ENCODE peak calls at places on chromosomes 13 and 19, in four cellular contexts. U, L, S and K are unnamed samples.

GRCh38 chr13:75798353-75799245 is 162.5 kb downstream of the LMO7 start:
- DNase-seq in U (no peak), L (peak), S (no peak), K (no peak)

GRCh38 chr13:27151798-27152599 is 19.6 kb downstream of the USP12 start:
- DNase-seq in U (no peak), L (no peak), S (no peak), K (peak)

GRCh38 chr13:84951128-84951527 is 848.1 kb downstream of the SLITRK6 start:
- DNase-seq in U (no peak), L (no peak), S (no peak), K (no peak)

GRCh38 chr19:45876411-45877197 is 9.3 kb downstream of the IRF2BP1 start:
- DNase-seq in U (peak), L (no peak), S (peak), K (peak)

GRCh38 chr19:19937403-19937802 is 36.7 kb downstream of the ZNF93 start:
- DNase-seq in U (no peak), L (no peak), S (no peak), K (no peak)

GRCh38 chr13:47306991-47307390 is 410.1 kb upstream of the HTR2A start:
- DNase-seq in U (no peak), L (no peak), S (no peak), K (no peak)

GRCh38 chr13:33355470-33355869 is 69.9 kb upstream of the STARD13 start:
- DNase-seq in U (no peak), L (no peak), S (no peak), K (no peak)

GRCh38 chr19:39413903-39414608 is 1.6 kb downstream of the PLEKHG2 start:
- DNase-seq in U (no peak), L (peak), S (peak), K (peak)

GRCh38 chr13:31409678-31410356 is 210.0 kb downstream of the B3GLCT start:
- DNase-seq in U (no peak), L (no peak), S (no peak), K (no peak)

GRCh38 chr13:98442391-98443230 is 134.3 kb downstream of the STK24 start:
- DNase-seq in U (no peak), L (no peak), S (no peak), K (no peak)

GRCh38 chr13:94710881-94711560 is 1.3 kb downstream of the SOX21 start:
- DNase-seq in U (peak), L (peak), S (peak), K (no peak)

GRCh38 chr13:26254583-26255102 is 714 bp downstream of the CDK8 start:
- DNase-seq in U (peak), L (peak), S (peak), K (peak)

GRCh38 chr13:34039678-34040077 is 221.7 kb downstream of the RFC3 start:
- DNase-seq in U (no peak), L (no peak), S (no peak), K (no peak)

GRCh38 chr13:111480976-111481375 is 160.5 kb downstream of the TEX29 start:
- DNase-seq in U (no peak), L (no peak), S (no peak), K (no peak)

GRCh38 chr13:24203726-24204295 is 43.3 kb downstream of the SPATA13 start:
- DNase-seq in U (no peak), L (no peak), S (no peak), K (no peak)

GRCh38 chr19:49119411-49120324 is at the start of gene PPFIA3:
- DNase-seq in U (peak), L (peak), S (peak), K (no peak)

GRCh38 chr13:112158961-112159360 is 92.0 kb downstream of the SOX1 start:
- DNase-seq in U (no peak), L (no peak), S (no peak), K (no peak)

GRCh38 chr13:47117268-47117667 is 220.4 kb upstream of the HTR2A start:
- DNase-seq in U (no peak), L (no peak), S (peak), K (no peak)

GRCh38 chr13:87398047-87398446 is 273.1 kb upstream of the SLITRK5 start:
- DNase-seq in U (no peak), L (no peak), S (no peak), K (no peak)

GRCh38 chr19:38774181-38774950 is 1.0 kb upstream of the LGALS7 start:
- DNase-seq in U (no peak), L (no peak), S (no peak), K (no peak)

GRCh38 chr19:14089412-14089661 is 1.2 kb downstream of the SAMD1 start:
- DNase-seq in U (no peak), L (peak), S (no peak), K (no peak)

GRCh38 chr13:48491423-48492122 is 41.3 kb downstream of the RCBTB2 start:
- DNase-seq in U (no peak), L (no peak), S (no peak), K (no peak)

GRCh38 chr19:55519461-55520311 is 17.2 kb downstream of the SBK2 start:
- DNase-seq in U (no peak), L (peak), S (no peak), K (peak)

GRCh38 chr19:37979547-37980082 is 72.6 kb downstream of the SIPA1L3 start:
- DNase-seq in U (no peak), L (no peak), S (no peak), K (peak)

GRCh38 chr13:29594310-29594709 is 1.2 kb downstream of the SLC7A1 start:
- DNase-seq in U (no peak), L (peak), S (peak), K (peak)

GRCh38 chr13:113862191-113862765 is 1.6 kb downstream of the GAS6 start:
- DNase-seq in U (no peak), L (no peak), S (no peak), K (no peak)

GRCh38 chr19:16033721-16034120 is 42.6 kb upstream of the TPM4 start:
- DNase-seq in U (no peak), L (no peak), S (no peak), K (no peak)

GRCh38 chr13:52412128-52412527 is 6.2 kb upstream of the THSD1 start:
- DNase-seq in U (no peak), L (no peak), S (no peak), K (no peak)

GRCh38 chr19:43586346-43586745 is 9.6 kb downstream of the IRGQ start:
- DNase-seq in U (no peak), L (no peak), S (no peak), K (no peak)

GRCh38 chr19:6738726-6739389 is 622 bp upstream of the TRIP10 start:
- DNase-seq in U (peak), L (no peak), S (no peak), K (no peak)

GRCh38 chr19:7115721-7116120 is 46.2 kb downstream of the ZNF557 start:
- DNase-seq in U (no peak), L (no peak), S (no peak), K (no peak)

GRCh38 chr13:59533561-59534337 is 630.0 kb downstream of the DIAPH3 start:
- DNase-seq in U (no peak), L (peak), S (no peak), K (peak)

GRCh38 chr13:29861694-29862110 is 11.3 kb upstream of the UBL3 start:
- DNase-seq in U (no peak), L (peak), S (no peak), K (peak)

GRCh38 chr19:35534803-35535480 is 1.7 kb downstream of the GAPDHS start:
- DNase-seq in U (no peak), L (no peak), S (no peak), K (no peak)

GRCh38 chr19:37817180-37817911 is 38.0 kb upstream of the ZNF573 start:
- DNase-seq in U (peak), L (no peak), S (no peak), K (no peak)

DNA sequence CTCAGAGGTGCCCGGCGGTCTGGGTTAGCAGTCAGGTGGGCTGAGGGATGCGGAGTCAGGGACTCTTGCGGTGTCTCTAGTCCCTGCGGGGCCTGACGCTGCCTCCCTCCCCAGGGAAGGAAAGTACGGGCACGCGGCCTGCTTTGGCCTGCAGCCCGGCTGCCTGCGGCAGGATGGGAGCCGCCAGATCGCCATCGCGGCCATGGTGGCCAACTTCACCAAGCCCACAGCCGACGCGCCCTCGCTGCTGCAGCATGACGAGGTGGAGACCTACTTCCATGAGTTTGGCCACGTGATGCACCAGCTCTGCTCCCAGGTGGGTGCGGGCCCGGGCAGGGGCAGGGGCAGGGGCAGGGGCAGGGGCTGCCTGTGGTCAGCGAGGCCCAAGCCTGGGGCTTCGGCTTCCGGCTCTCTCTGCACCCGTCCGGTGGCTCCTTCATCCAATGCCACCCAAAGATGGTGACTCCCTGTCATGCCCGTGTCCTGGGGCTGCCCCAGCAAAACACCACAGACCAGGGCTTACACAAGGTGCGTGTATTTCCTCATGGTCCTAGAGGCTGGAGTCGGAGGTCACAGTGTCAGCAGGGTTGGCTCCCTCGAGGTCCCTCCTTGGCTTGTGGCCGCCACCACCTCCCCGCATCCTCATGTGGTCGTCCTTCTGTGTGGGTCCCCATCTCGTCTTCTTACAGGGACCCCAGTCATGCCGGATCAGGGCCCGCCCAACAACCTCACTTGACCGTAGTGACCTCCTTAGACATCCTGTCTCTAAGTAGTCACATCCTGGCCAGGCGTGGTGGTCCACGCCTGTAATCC is 11.3 kb upstream of the ZNF554 start:
- DNase-seq in U (no peak), L (no peak), S (no peak), K (no peak)
- TF ChIP-seq NR3C1 in U (no peak), L (no peak), S (no peak), K (no peak)

GRCh38 chr13:109859216-109859835 is 72.9 kb upstream of the IRS2 start:
- DNase-seq in U (no peak), L (no peak), S (no peak), K (no peak)
- TF ChIP-seq NR3C1 in U (no peak), L (no peak), S (no peak), K (no peak)

GRCh38 chr13:100646030-100646673 is 28.4 kb downstream of the TMTC4 start:
- DNase-seq in U (peak), L (peak), S (peak), K (peak)
- TF ChIP-seq NR3C1 in U (no peak), L (no peak), S (no peak), K (no peak)

DNA sequence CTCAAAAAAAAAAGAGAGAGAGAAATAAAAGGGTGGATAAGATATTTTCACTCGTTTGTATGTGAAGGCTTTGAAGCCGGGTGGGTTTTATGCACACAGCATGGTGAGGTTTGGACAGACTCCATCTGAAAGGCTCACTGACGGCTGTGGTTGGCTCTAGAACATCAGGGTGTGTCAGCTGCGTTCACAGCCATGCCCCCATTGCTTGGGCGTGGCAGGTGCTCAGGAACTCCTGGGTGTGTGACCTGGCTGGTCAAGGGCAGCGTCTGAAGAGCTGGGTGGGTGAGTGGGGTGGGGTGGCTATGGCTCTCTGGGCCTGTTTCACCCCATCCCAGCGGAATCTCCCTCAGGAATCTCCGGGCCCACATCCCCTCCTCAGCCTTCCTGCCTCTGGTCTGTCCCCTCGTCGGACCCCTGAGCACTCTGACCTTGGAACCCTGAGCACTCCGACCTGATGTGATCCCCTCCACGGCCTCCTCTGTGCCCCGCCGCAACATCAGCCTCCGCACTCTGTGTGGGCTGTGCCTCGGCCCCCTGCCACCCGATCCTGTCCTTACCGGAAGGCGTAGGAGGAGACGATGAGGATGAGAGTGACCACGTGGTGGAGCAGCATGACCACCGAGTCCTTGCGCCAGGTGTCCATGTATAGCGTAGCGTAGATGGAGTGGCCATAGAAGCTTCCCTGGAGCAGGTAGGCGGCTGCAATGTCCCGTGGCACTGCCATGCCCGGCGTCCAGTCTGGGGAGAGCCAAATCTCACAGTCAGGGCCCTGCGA is 12.2 kb downstream of the CERS1 start:
- DNase-seq in U (no peak), L (no peak), S (peak), K (no peak)
- TF ChIP-seq NR3C1 in U (no peak), L (no peak), S (no peak), K (no peak)

DNA sequence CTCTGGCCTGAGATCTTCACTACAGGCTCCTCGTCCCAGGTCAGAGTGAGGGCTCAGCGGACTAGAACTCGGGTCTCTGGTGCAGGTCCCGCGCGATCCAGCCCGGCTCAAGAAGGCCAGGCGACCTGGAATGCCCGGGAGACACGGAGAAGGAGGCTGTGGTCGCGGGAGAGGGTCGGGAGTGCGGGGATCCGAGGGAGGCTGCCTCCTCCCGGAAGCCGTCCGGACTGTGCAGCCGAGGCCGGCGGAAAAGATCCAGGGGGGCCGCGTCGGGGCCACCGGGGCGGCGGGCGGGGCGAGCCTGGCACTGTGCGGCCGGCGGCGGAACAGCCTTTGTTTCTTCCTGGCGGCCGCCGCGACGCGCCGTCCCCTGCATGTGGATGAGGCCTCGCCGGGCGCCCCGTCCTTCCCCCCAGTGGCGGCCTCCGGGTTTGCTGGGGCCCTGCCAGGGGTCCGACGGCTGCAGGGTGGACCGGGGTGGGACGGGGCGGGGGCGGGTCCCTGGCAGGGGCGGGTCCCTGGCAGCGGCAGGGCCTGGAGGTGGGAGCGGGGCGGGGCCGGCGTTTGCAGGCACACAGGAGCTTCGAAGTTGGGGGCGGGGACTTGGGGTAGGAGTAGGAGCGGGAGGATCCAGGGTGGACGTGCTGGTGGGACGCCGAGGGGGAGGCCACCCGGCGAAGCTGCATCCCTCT is 1.0 kb upstream of the SLC7A10 start:
- DNase-seq in U (peak), L (peak), S (no peak), K (no peak)
- TF ChIP-seq NR3C1 in U (no peak), L (no peak), S (no peak), K (no peak)

DNA sequence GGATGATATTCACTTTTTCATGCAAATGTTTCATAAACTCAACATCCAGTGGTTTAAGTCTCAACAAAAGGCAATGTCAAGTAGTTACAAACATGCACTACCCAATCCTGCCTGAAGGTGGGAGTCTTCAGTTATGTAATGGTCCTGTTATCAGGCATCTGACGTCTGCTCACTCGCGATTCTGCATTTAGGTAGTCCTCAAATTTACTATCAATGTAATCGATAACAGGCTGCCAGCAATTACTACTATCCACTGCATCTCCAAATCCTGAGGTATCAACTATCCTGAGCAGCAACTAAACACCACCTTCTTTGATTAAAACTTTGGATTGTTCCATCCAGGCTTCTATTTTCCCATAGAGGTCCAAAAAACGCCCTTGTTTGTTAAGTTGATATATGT is 51.2 kb downstream of the NLRP12 start:
- DNase-seq in U (peak), L (peak), S (peak), K (peak)
- TF ChIP-seq NR3C1 in U (no peak), L (no peak), S (no peak), K (no peak)

GRCh38 chr13:110312669-110313031 is 5.6 kb downstream of the COL4A2 start:
- DNase-seq in U (no peak), L (peak), S (no peak), K (no peak)
- TF ChIP-seq NR3C1 in U (no peak), L (no peak), S (no peak), K (no peak)

DNA sequence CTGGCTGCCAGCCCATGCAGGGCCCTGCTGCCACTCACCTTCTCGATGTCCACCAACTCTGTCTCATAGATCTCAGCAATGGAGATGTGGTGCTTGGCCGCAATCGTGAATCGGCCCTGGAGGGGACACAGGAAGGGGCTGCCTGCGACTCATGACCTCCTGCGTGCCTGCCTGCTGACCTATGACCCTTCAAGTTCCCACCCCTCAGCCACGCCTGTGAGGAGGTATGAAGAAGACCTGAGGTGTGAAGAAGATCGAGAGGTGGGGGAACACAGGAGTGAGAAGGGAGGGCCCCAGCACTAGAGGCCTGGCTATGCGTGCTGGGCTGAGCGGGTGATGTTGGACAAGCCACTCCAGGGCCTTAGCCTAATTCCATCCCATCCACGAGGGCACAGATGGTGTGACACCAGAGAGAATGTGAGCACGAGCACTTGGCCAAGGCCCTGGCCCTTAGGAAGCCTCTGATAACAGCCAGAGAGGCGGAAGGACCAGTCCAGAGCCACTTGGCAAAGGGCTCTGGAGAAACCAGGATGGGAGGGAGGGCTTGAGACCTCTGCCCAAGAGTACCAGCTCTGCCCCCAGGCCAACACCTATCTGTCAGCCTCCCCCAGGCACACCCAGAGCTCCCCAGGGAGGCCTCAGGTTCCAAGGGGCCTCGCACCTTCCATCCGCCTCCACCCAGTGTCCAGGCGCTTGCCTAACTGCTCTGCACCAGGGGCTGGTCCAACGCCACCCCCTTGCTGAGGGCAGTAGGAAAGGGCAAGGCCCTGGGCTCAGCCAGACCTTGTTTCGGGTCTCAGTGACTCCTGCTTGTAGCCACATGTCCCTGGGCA is 9.6 kb upstream of the KPTN start:
- DNase-seq in U (no peak), L (no peak), S (no peak), K (no peak)
- TF ChIP-seq NR3C1 in U (no peak), L (no peak), S (no peak), K (no peak)

GRCh38 chr19:50417138-50417849 is 1.4 kb upstream of the SPIB start:
- DNase-seq in U (no peak), L (peak), S (no peak), K (no peak)

GRCh38 chr19:50416815-50417137 is 2.0 kb upstream of the SPIB start:
- DNase-seq in U (no peak), L (peak), S (no peak), K (no peak)

GRCh38 chr19:50414850-50415660 is 3.7 kb upstream of the SPIB start:
- DNase-seq in U (peak), L (peak), S (peak), K (peak)

GRCh38 chr19:50416034-50416814 is 2.5 kb upstream of the SPIB start:
- DNase-seq in U (no peak), L (no peak), S (no peak), K (no peak)

GRCh38 chr19:50415661-50416033 is 3.1 kb upstream of the SPIB start:
- DNase-seq in U (no peak), L (no peak), S (peak), K (no peak)
- TF ChIP-seq NR3C1 in U (no peak), L (no peak), S (no peak), K (no peak)

DNA sequence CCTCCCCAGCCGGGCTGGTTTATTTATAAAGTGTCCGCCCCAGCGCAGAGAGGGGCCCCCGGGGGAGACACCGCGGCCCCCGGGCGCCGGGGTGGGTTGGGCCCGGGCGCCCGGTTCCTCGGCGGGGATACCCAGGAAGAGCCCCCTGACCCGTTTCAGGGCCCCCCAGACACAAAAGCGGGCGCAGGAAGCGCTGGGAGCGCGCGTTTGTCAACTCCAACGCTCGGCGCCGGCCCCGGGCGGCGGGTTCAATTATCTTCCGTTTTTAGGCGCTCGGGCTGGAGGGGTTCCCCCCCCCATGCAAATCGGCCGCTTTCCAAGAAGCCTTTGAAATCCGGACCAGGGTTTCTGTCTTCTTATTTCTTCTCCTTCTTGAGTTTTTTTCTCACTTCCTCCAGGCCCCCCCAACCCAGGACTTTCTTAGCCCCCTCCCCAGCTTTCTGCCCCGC is 784 bp downstream of the ARID3A start:
- DNase-seq in U (no peak), L (peak), S (peak), K (no peak)
- TF ChIP-seq NR3C1 in U (no peak), L (no peak), S (no peak), K (no peak)